ENCODE peak calls at places on chromosomes 7 and 10, in five cellular contexts. T is MM.1S, D is left ventricle myocardium inferior, M is body of pancreas, Z is AG04450. N is an unnamed sample.

GRCh38 chr7:125390866-125391265 is 461.2 kb upstream of the POT1 start:
- DNase-seq in Z (no peak), T (no peak), D (no peak), M (no peak), N (no peak)

GRCh38 chr7:158394936-158395335 is 192.7 kb downstream of the PTPRN2 start:
- DNase-seq in D (peak), Z (no peak), T (peak), M (peak), N (peak)

GRCh38 chr10:89419548-89419947 is 5.2 kb downstream of the IFIT5 start:
- DNase-seq in M (no peak), D (no peak), Z (no peak), T (no peak), N (no peak)

GRCh38 chr7:17485905-17486304 is 187.5 kb downstream of the AHR start:
- DNase-seq in T (no peak), M (no peak), Z (no peak), D (no peak), N (no peak)

GRCh38 chr10:80444646-80445319 is 9.3 kb upstream of the TSPAN14 start:
- DNase-seq in M (peak), Z (no peak), D (peak), T (peak), N (peak)

GRCh38 chr7:50792342-50793114 is 9.8 kb upstream of the GRB10 start:
- DNase-seq in M (peak), D (peak), Z (no peak), T (no peak), N (no peak)

GRCh38 chr10:60252688-60253087 is 137.0 kb downstream of the ANK3 start:
- DNase-seq in Z (no peak), M (no peak), D (no peak), T (no peak), N (no peak)

GRCh38 chr10:131445623-131446022 is 134.1 kb upstream of the TCERG1L start:
- DNase-seq in T (no peak), Z (no peak), M (no peak), D (no peak), N (no peak)

GRCh38 chr7:143975617-143976016 is 21.0 kb downstream of the OR2F1 start:
- DNase-seq in T (no peak), M (no peak), Z (no peak), D (no peak), N (no peak)

GRCh38 chr7:27046854-27047549 is 48.8 kb downstream of the HOXA1 start:
- DNase-seq in D (no peak), Z (peak), M (no peak), T (no peak), N (no peak)

GRCh38 chr10:48760983-48761382 is 76.3 kb downstream of the WDFY4 start:
- DNase-seq in D (no peak), T (no peak), Z (no peak), M (no peak), N (no peak)

DNA sequence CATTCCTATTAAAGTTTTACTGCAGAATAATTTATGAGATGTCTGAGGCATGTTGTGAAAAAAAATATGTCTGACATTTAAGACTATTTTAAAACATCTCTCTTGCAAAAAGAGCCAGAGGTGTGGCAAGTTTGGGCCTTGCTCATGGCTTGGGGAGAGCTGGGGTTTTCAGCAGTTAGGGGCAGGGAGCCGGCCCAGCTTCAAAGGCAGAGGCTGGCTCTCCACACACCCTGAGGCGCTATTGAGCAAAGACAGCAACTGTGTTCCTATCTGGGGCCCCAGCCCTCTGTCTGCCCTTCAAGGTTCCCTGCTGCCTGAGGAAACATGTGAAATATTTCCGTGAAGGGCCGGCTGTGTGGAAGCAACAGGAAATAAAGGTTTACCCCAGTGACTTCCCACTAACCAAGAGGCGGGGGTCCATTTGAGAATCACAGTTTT is 94.0 kb downstream of the SORBS1 start:
- DNase-seq in Z (no peak), M (peak), D (peak), T (no peak), N (no peak)
- H3K27ac ChIP-seq in Z (no peak), M (peak), D (peak), T (no peak), N (peak)

GRCh38 chr7:2384354-2385243 is 18.8 kb upstream of the CHST12 start:
- DNase-seq in D (no peak), T (no peak), Z (no peak), M (no peak), N (no peak)
- TF ChIP-seq CTCF in D (no peak), T (no peak), Z (peak), M (no peak), N (no peak)

GRCh38 chr10:102151774-102152544 is at the start of gene NOLC1:
- DNase-seq in M (peak), T (peak), Z (peak), D (peak), N (peak)

GRCh38 chr10:102157224-102157623 is 5.0 kb downstream of the NOLC1 start:
- DNase-seq in D (no peak), T (no peak), Z (no peak), M (no peak), N (no peak)

GRCh38 chr10:102153093-102153620 is 968 bp downstream of the NOLC1 start:
- DNase-seq in D (no peak), Z (no peak), T (no peak), M (no peak), N (no peak)

GRCh38 chr10:102152545-102152890 is 329 bp downstream of the NOLC1 start:
- DNase-seq in Z (no peak), T (no peak), D (no peak), M (peak), N (no peak)

DNA sequence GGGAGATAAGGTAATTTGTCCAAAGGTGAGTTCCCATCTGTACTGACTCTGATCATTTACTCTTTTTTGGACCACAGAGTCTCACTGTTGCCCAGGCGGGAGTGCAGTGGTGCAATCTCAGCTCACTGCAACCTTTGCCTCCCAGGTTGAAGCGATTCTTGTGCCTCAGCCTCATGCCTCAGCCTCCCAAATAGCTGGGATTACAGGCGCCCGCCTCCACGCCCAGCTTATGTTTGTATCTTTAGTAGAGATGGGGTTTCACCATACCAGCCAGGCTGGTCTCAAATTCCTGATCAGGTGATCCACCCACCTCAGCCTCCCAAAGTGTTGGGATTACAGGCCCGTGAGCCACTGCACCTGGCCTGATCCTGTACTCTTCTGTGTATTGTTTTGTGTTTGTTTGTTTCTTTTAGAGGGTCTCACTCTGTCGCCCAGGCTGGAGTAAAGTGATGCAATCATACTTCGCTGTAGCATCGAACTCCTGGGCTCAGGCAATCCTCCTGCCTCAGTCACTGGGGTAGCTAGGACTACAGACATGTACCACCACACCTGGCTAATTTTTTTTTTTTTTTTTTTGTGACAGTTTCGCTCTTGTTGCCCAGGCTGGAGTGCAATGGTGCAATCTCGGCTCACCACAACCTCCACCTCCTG is 2.4 kb downstream of the NOLC1 start:
- DNase-seq in Z (no peak), T (no peak), D (no peak), M (no peak), N (no peak)
- H3K27ac ChIP-seq in Z (no peak), T (no peak), D (no peak), M (no peak), N (no peak)

DNA sequence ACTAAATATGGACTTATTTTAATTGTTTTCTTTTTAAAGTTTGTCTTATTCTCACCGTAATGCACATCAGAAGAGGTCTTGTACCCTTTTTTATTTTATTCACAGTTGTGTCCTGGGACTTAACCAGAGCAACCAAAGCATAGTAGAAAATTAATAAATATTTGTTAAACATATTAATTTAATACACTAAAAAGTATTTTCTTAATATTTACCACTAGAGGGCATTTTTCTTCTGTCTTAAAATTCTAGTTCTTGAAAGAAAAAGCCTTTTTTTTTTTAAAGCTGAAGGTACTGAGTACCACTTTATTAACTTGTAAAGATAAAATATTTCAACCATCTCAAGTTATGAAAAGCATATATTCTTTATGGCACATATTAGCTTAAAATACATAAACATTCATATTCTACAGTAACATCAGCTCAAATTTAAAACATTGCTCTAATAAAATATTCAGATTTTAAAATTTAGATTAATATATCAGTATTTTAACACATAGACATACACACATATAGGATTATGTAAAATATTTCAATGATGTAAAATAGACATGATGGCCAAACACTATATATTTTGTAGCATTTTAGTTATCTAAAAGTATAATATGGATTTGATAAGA is 260.4 kb downstream of the SEMA3A start:
- DNase-seq in Z (no peak), D (no peak), T (peak), M (no peak), N (no peak)
- TF ChIP-seq CTCF in Z (peak), D (peak), T (peak), M (no peak), N (peak)

GRCh38 chr10:46097576-46098317 is 51.7 kb upstream of the MSMB start:
- DNase-seq in M (no peak), T (no peak), Z (no peak), D (no peak), N (no peak)

GRCh38 chr10:46096426-46096825 is 50.4 kb upstream of the MSMB start:
- DNase-seq in D (no peak), M (no peak), T (no peak), Z (no peak), N (no peak)

GRCh38 chr10:46098379-46098778 is 52.3 kb upstream of the MSMB start:
- DNase-seq in T (no peak), D (no peak), Z (no peak), M (no peak), N (no peak)

GRCh38 chr10:46094931-46095755 is 49.1 kb upstream of the MSMB start:
- DNase-seq in D (no peak), M (no peak), Z (no peak), T (no peak), N (no peak)

GRCh38 chr10:46096909-46097575 is 51.0 kb upstream of the MSMB start:
- DNase-seq in T (peak), M (no peak), D (no peak), Z (no peak), N (no peak)
- H3K27ac ChIP-seq in T (peak), M (no peak), D (no peak), Z (no peak), N (no peak)